ENCODE peak calls at places on chromosome 10, in ten cellular contexts. One of them, this sample, is unnamed.

GRCh38 chr10:125102216-125102615 is 58.1 kb downstream of the CTBP2 start:
- DNase-seq in midbrain: no peak
- DNase-seq in pons: no peak
- DNase-seq in RCC 7860: no peak
- DNase-seq in LoVo: no peak
- DNase-seq in iPS-NIHi11: no peak
- DNase-seq in stimulated activated CD4-positive, alpha-beta T cell treated with anti-CD3 and anti-CD28 coated beads, Interleukin-1b, Interleukin-23, amount 100 ng/mL, for 48 hours: no peak
- DNase-seq in posterior cingulate gyrus: no peak
- DNase-seq in neural progenitor cell: no peak
- DNase-seq in left lung: peak; percentile 33
- DNase-seq in this sample: no peak

GRCh38 chr10:69348824-69349541 is 67.7 kb downstream of the TACR2 start:
- DNase-seq in midbrain: no peak
- DNase-seq in pons: peak; percentile 64
- DNase-seq in RCC 7860: no peak
- DNase-seq in LoVo: peak; percentile 11
- DNase-seq in iPS-NIHi11: no peak
- DNase-seq in stimulated activated CD4-positive, alpha-beta T cell treated with anti-CD3 and anti-CD28 coated beads, Interleukin-1b, Interleukin-23, amount 100 ng/mL, for 48 hours: no peak
- DNase-seq in posterior cingulate gyrus: no peak
- DNase-seq in neural progenitor cell: no peak
- DNase-seq in left lung: no peak
- DNase-seq in this sample: peak; percentile 99

GRCh38 chr10:131781791-131782190 is 119.0 kb upstream of the PPP2R2D start:
- DNase-seq in midbrain: no peak
- DNase-seq in pons: no peak
- DNase-seq in RCC 7860: no peak
- DNase-seq in LoVo: no peak
- DNase-seq in iPS-NIHi11: no peak
- DNase-seq in stimulated activated CD4-positive, alpha-beta T cell treated with anti-CD3 and anti-CD28 coated beads, Interleukin-1b, Interleukin-23, amount 100 ng/mL, for 48 hours: no peak
- DNase-seq in posterior cingulate gyrus: no peak
- DNase-seq in neural progenitor cell: no peak
- DNase-seq in left lung: no peak
- DNase-seq in this sample: no peak

GRCh38 chr10:932589-932988 is 1.1 kb upstream of the LARP4B start:
- DNase-seq in midbrain: no peak
- DNase-seq in pons: no peak
- DNase-seq in RCC 7860: no peak
- DNase-seq in LoVo: no peak
- DNase-seq in iPS-NIHi11: no peak
- DNase-seq in stimulated activated CD4-positive, alpha-beta T cell treated with anti-CD3 and anti-CD28 coated beads, Interleukin-1b, Interleukin-23, amount 100 ng/mL, for 48 hours: no peak
- DNase-seq in posterior cingulate gyrus: no peak
- DNase-seq in neural progenitor cell: no peak
- DNase-seq in left lung: no peak
- DNase-seq in this sample: no peak

GRCh38 chr10:81871558-81871957 is 3.4 kb upstream of the NRG3 start:
- DNase-seq in midbrain: no peak
- DNase-seq in pons: no peak
- DNase-seq in RCC 7860: no peak
- DNase-seq in LoVo: no peak
- DNase-seq in iPS-NIHi11: no peak
- DNase-seq in stimulated activated CD4-positive, alpha-beta T cell treated with anti-CD3 and anti-CD28 coated beads, Interleukin-1b, Interleukin-23, amount 100 ng/mL, for 48 hours: no peak
- DNase-seq in posterior cingulate gyrus: no peak
- DNase-seq in neural progenitor cell: no peak
- DNase-seq in left lung: no peak
- DNase-seq in this sample: peak; percentile 15

GRCh38 chr10:44966129-44966815 is 6.7 kb downstream of the RASSF4 start:
- DNase-seq in midbrain: no peak
- DNase-seq in pons: no peak
- DNase-seq in RCC 7860: peak; percentile 81
- DNase-seq in LoVo: no peak
- DNase-seq in iPS-NIHi11: no peak
- DNase-seq in stimulated activated CD4-positive, alpha-beta T cell treated with anti-CD3 and anti-CD28 coated beads, Interleukin-1b, Interleukin-23, amount 100 ng/mL, for 48 hours: no peak
- DNase-seq in posterior cingulate gyrus: no peak
- DNase-seq in neural progenitor cell: no peak
- DNase-seq in left lung: no peak
- DNase-seq in this sample: no peak

GRCh38 chr10:103676851-103677417 is 178.4 kb downstream of the SH3PXD2A start:
- DNase-seq in midbrain: no peak
- DNase-seq in pons: no peak
- DNase-seq in RCC 7860: no peak
- DNase-seq in LoVo: no peak
- DNase-seq in iPS-NIHi11: no peak
- DNase-seq in stimulated activated CD4-positive, alpha-beta T cell treated with anti-CD3 and anti-CD28 coated beads, Interleukin-1b, Interleukin-23, amount 100 ng/mL, for 48 hours: no peak
- DNase-seq in posterior cingulate gyrus: no peak
- DNase-seq in neural progenitor cell: no peak
- DNase-seq in left lung: peak; percentile 68
- DNase-seq in this sample: no peak

GRCh38 chr10:61781969-61782403 is 119.3 kb downstream of the CABCOCO1 start:
- DNase-seq in midbrain: no peak
- DNase-seq in pons: no peak
- DNase-seq in RCC 7860: peak; percentile 45
- DNase-seq in LoVo: peak; percentile 72
- DNase-seq in iPS-NIHi11: no peak
- DNase-seq in stimulated activated CD4-positive, alpha-beta T cell treated with anti-CD3 and anti-CD28 coated beads, Interleukin-1b, Interleukin-23, amount 100 ng/mL, for 48 hours: peak; percentile 9
- DNase-seq in posterior cingulate gyrus: no peak
- DNase-seq in neural progenitor cell: no peak
- DNase-seq in left lung: no peak
- DNase-seq in this sample: peak; percentile 76

GRCh38 chr10:18681366-18681765 is 22.1 kb downstream of the ARL5B start:
- DNase-seq in midbrain: no peak
- DNase-seq in pons: no peak
- DNase-seq in RCC 7860: no peak
- DNase-seq in LoVo: peak; percentile 22
- DNase-seq in iPS-NIHi11: no peak
- DNase-seq in stimulated activated CD4-positive, alpha-beta T cell treated with anti-CD3 and anti-CD28 coated beads, Interleukin-1b, Interleukin-23, amount 100 ng/mL, for 48 hours: no peak
- DNase-seq in posterior cingulate gyrus: no peak
- DNase-seq in neural progenitor cell: no peak
- DNase-seq in left lung: no peak
- DNase-seq in this sample: peak; percentile 19

GRCh38 chr10:10989669-10990068 is 28.0 kb upstream of the CELF2 start:
- DNase-seq in midbrain: no peak
- DNase-seq in pons: no peak
- DNase-seq in RCC 7860: no peak
- DNase-seq in LoVo: no peak
- DNase-seq in iPS-NIHi11: no peak
- DNase-seq in stimulated activated CD4-positive, alpha-beta T cell treated with anti-CD3 and anti-CD28 coated beads, Interleukin-1b, Interleukin-23, amount 100 ng/mL, for 48 hours: no peak
- DNase-seq in posterior cingulate gyrus: no peak
- DNase-seq in neural progenitor cell: no peak
- DNase-seq in left lung: no peak
- DNase-seq in this sample: no peak

GRCh38 chr10:42781893-42782445 is 626 bp upstream of the BMS1 start:
- DNase-seq in midbrain: no peak
- DNase-seq in pons: peak; percentile 4
- DNase-seq in RCC 7860: no peak
- DNase-seq in LoVo: no peak
- DNase-seq in iPS-NIHi11: no peak
- DNase-seq in stimulated activated CD4-positive, alpha-beta T cell treated with anti-CD3 and anti-CD28 coated beads, Interleukin-1b, Interleukin-23, amount 100 ng/mL, for 48 hours: peak; percentile 13
- DNase-seq in posterior cingulate gyrus: no peak
- DNase-seq in neural progenitor cell: no peak
- DNase-seq in left lung: no peak
- DNase-seq in this sample: no peak